ENCODE peak calls at places on chromosomes 2 and 18, in six cellular contexts. R, B, N, L, C and S are unnamed samples.

GRCh38 chr18:12883003-12883683 is 894 bp downstream of the PTPN2 start:
- DNase-seq in R (no peak), B (no peak), N (no peak), L (peak), C (no peak), S (peak)

GRCh38 chr18:50312296-50313030 is 25.0 kb upstream of the CXXC1 start:
- DNase-seq in R (no peak), B (no peak), N (no peak), L (no peak), C (no peak), S (peak)

GRCh38 chr2:213411582-213412289 is 127.5 kb downstream of the SPAG16 start:
- DNase-seq in R (no peak), B (no peak), N (no peak), L (no peak), C (no peak), S (no peak)

GRCh38 chr2:127659408-127660290 is 13.7 kb downstream of the GPR17 start:
- DNase-seq in R (no peak), B (no peak), N (no peak), L (no peak), C (no peak), S (no peak)

GRCh38 chr2:12236136-12236834 is 480.5 kb upstream of the TRIB2 start:
- DNase-seq in R (peak), B (no peak), N (no peak), L (peak), C (no peak), S (no peak)

GRCh38 chr2:189379287-189379630 is 62.0 kb upstream of the WDR75 start:
- DNase-seq in R (peak), B (no peak), N (no peak), L (peak), C (peak), S (peak)

GRCh38 chr2:240567137-240567871 is 980 bp upstream of the RNPEPL1 start:
- DNase-seq in R (no peak), B (no peak), N (no peak), L (peak), C (no peak), S (peak)

GRCh38 chr18:10406172-10406663 is 48.2 kb upstream of the APCDD1 start:
- DNase-seq in R (no peak), B (peak), N (no peak), L (no peak), C (no peak), S (no peak)

GRCh38 chr18:52337286-52337685 is 2.7 kb upstream of the DCC start:
- DNase-seq in R (peak), B (no peak), N (no peak), L (peak), C (no peak), S (no peak)

GRCh38 chr2:228600265-228600664 is 418.8 kb upstream of the SPHKAP start:
- DNase-seq in R (peak), B (no peak), N (no peak), L (peak), C (no peak), S (no peak)

GRCh38 chr2:230942920-230943896 is 18.2 kb upstream of the GPR55 start:
- DNase-seq in R (no peak), B (no peak), N (no peak), L (no peak), C (no peak), S (no peak)

GRCh38 chr18:2939317-2939716 is 73.6 kb downstream of the LPIN2 start:
- DNase-seq in R (no peak), B (no peak), N (no peak), L (no peak), C (no peak), S (no peak)

GRCh38 chr2:98892871-98893270 is 43.2 kb downstream of the CRACDL start:
- DNase-seq in R (no peak), B (no peak), N (no peak), L (no peak), C (no peak), S (no peak)

GRCh38 chr2:188494906-188495305 is 203.2 kb downstream of the GULP1 start:
- DNase-seq in R (no peak), B (no peak), N (no peak), L (no peak), C (no peak), S (no peak)

GRCh38 chr2:64288321-64288931 is 144.2 kb upstream of the PELI1 start:
- DNase-seq in R (peak), B (no peak), N (no peak), L (peak), C (no peak), S (no peak)

GRCh38 chr2:136212426-136213378 is 94.8 kb upstream of the CXCR4 start:
- DNase-seq in R (no peak), B (no peak), N (no peak), L (no peak), C (no peak), S (no peak)

GRCh38 chr2:171878481-171878993 is 15.5 kb downstream of the SLC25A12 start:
- DNase-seq in R (peak), B (no peak), N (no peak), L (peak), C (no peak), S (no peak)

GRCh38 chr18:34740724-34741123 is 30.6 kb downstream of the DTNA start:
- DNase-seq in R (no peak), B (no peak), N (no peak), L (no peak), C (no peak), S (no peak)

GRCh38 chr18:10377956-10378355 is 76.5 kb upstream of the APCDD1 start:
- DNase-seq in R (peak), B (no peak), N (no peak), L (no peak), C (no peak), S (no peak)

GRCh38 chr2:96241901-96242611 is 23.7 kb downstream of the TMEM127 start:
- DNase-seq in R (peak), B (no peak), N (no peak), L (peak), C (no peak), S (peak)

GRCh38 chr2:201261471-201261870 is 1.1 kb downstream of the CASP8 start:
- DNase-seq in R (no peak), B (no peak), N (no peak), L (no peak), C (no peak), S (no peak)

GRCh38 chr2:227510620-227510958 is 38.6 kb downstream of the AGFG1 start:
- DNase-seq in R (no peak), B (no peak), N (no peak), L (no peak), C (no peak), S (no peak)

GRCh38 chr2:149394864-149395263 is 64.5 kb downstream of the LYPD6 start:
- DNase-seq in R (peak), B (no peak), N (no peak), L (peak), C (no peak), S (no peak)

GRCh38 chr2:124973396-124973795 is 948.3 kb downstream of the CNTNAP5 start:
- DNase-seq in R (no peak), B (no peak), N (no peak), L (peak), C (no peak), S (no peak)

GRCh38 chr2:179991344-179991743 is 15.8 kb downstream of the CWC22 start:
- DNase-seq in R (no peak), B (peak), N (no peak), L (no peak), C (no peak), S (no peak)

GRCh38 chr2:213640742-213641425 is 356.6 kb downstream of the SPAG16 start:
- DNase-seq in R (no peak), B (no peak), N (no peak), L (no peak), C (no peak), S (no peak)

GRCh38 chr2:25371253-25372241 is 29.8 kb upstream of the DNMT3A start:
- DNase-seq in R (no peak), B (peak), N (no peak), L (no peak), C (no peak), S (no peak)

GRCh38 chr2:25222475-25223121 is 54.2 kb upstream of the POMC start:
- DNase-seq in R (no peak), B (no peak), N (no peak), L (no peak), C (no peak), S (no peak)

GRCh38 chr2:241931976-241932894 is 62.7 kb downstream of the RTP5 start:
- DNase-seq in R (no peak), B (peak), N (no peak), L (no peak), C (no peak), S (no peak)

GRCh38 chr2:215503381-215503780 is 67.5 kb upstream of the FN1 start:
- DNase-seq in R (no peak), B (no peak), N (no peak), L (no peak), C (no peak), S (no peak)

GRCh38 chr18:49892148-49892924 is 79.0 kb upstream of the ACAA2 start:
- DNase-seq in R (peak), B (no peak), N (no peak), L (peak), C (no peak), S (peak)

GRCh38 chr2:71743995-71744675 is 290.8 kb downstream of the DYSF start:
- DNase-seq in R (no peak), B (no peak), N (no peak), L (no peak), C (no peak), S (peak)

GRCh38 chr18:77115461-77115907 is 17.1 kb downstream of the MBP start:
- DNase-seq in R (no peak), B (no peak), N (no peak), L (no peak), C (no peak), S (no peak)

DNA sequence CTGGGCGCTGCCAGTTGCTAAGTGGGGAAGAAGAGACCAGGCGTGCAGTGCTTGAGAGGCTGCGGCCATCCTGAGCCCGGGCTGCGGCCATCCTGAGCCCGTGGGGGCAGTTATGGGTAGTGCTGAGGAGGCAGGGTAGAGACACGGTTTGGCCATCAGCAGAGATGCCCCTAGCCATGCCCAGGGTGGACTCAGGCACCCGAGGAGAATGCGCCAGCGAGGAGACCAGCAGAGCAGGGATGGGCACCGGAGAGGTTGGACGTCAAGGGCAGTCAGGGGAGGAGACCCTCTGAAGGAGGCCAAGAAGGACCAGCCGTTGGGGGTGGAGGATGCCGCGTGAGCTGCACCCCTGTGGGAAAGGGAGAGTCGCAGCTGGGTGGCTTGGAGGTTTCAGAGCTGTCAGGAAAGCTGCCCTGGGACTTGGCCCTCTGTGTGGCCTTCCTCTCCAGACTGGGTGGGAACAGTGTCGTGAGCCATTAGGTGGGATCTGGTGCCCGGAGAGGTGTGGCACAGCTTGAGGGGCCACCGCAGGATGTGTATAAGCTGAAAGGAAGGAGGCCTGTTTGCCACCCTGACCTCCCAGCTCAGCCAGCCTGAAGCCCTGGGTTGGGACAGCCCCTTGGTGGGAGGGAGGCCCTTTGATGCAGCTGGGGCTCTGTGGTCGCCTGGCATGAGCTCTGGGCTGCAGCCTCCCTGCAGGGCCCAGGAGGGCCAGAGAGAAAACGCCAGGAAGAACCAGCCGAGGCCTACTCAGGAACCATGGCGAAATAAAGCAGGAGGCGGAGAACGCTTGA is 56.0 kb downstream of the SH3BP4 start:
- DNase-seq in R (no peak), B (no peak), N (no peak), L (no peak), C (no peak), S (no peak)
- H3K9ac ChIP-seq in R (no peak), B (no peak), N (peak), L (no peak), C (no peak), S (no peak)

DNA sequence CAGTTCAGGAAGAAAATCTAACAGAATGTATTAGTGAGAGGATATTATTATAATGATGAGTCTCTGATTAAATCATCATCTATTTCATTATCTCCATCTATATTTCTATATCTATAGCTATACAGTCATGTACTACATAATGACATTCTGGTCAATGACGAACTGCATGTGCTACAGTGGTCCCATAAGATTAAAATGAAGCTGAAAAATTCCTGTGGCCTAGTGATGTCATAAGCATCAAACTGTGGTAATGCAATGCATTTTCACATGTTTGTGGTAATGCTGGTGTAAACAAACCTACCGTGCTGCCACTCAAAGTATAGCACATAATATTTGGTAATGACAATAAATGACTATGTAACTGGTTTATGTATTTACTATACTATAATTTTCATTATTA is 1127.9 kb upstream of the CHAC2 start:
- DNase-seq in R (peak), B (no peak), N (no peak), L (peak), C (no peak), S (no peak)
- H4K91ac ChIP-seq in R (no peak), B (no peak), N (no peak), L (no peak), C (no peak), S (no peak)

DNA sequence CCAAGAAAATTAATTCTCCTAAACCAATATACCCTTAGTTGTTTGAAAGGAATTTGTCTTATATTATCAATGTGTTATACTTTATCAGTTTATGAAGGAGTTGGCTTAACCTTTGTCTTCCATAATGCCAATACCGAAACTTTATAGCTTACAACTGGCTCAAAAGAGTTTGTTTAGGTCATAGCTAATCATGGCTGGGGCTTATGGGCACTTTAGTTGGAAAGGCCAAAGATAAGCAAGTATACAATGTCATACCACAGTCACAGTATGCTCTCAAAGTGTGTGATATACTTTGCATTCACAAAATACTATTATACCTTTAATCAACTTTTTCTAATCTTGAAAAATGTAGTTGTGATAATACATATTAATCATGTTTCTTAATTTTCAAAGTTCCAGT is 2.3 kb downstream of the KLHL41 start:
- DNase-seq in R (no peak), B (no peak), N (no peak), L (no peak), C (no peak), S (no peak)
- H3K9ac ChIP-seq in R (no peak), B (no peak), N (no peak), L (no peak), C (no peak), S (no peak)

GRCh38 chr2:206740800-206741199 is 22.6 kb upstream of the DYTN start:
- DNase-seq in R (no peak), B (no peak), N (no peak), L (no peak), C (no peak), S (no peak)
- H4K91ac ChIP-seq in R (no peak), B (no peak), N (no peak), L (no peak), C (no peak), S (no peak)